ENCODE peak calls at places on chromosome 20, in eight cellular contexts. A is adrenal gland, L is fibroblast of lung, R is neuronal stem cell, V is adipocyte, Q is right cardiac atrium, I is heart right ventricle, N is heart left ventricle. D is an unnamed sample.

GRCh38 chr20:10466855-10467254 is 31.8 kb downstream of the SLX4IP start:
- DNase-seq in A (no peak), L (no peak), R (no peak), V (no peak), Q (no peak), I (no peak), N (no peak), D (no peak)

GRCh38 chr20:59013031-59013951 is 5.9 kb upstream of the TUBB1 start:
- DNase-seq in A (no peak), L (no peak), R (no peak), V (no peak), Q (no peak), I (no peak), N (no peak), D (no peak)

GRCh38 chr20:10696650-10697049 is 22.9 kb upstream of the JAG1 start:
- DNase-seq in A (no peak), L (no peak), R (no peak), V (no peak), Q (peak; percentile 37), I (no peak), N (no peak), D (no peak)

GRCh38 chr20:2145376-2145775 is 43.7 kb downstream of the STK35 start:
- DNase-seq in A (no peak), L (peak; percentile 48), R (no peak), V (no peak), Q (no peak), I (no peak), N (no peak), D (no peak)

GRCh38 chr20:39258253-39258652 is 296.1 kb downstream of the DHX35 start:
- DNase-seq in A (no peak), L (no peak), R (no peak), V (no peak), Q (no peak), I (no peak), N (no peak), D (no peak)

GRCh38 chr20:37903317-37904007 is 535 bp downstream of the VSTM2L start:
- DNase-seq in A (no peak), L (no peak), R (no peak), V (no peak), Q (no peak), I (no peak), N (no peak), D (no peak)

GRCh38 chr20:39903806-39904205 is 785.2 kb downstream of the MAFB start:
- DNase-seq in A (no peak), L (no peak), R (no peak), V (no peak), Q (no peak), I (no peak), N (no peak), D (no peak)

GRCh38 chr20:4451487-4451886 is 270.2 kb upstream of the PRND start:
- DNase-seq in A (no peak), L (no peak), R (no peak), V (no peak), Q (no peak), I (no peak), N (no peak), D (no peak)

GRCh38 chr20:15818651-15819071 is 754.6 kb downstream of the KIF16B start:
- DNase-seq in A (no peak), L (no peak), R (no peak), V (no peak), Q (no peak), I (no peak), N (no peak), D (no peak)

GRCh38 chr20:13543783-13544182 is 94.9 kb downstream of the TASP1 start:
- DNase-seq in A (no peak), L (no peak), R (no peak), V (no peak), Q (no peak), I (no peak), N (no peak), D (no peak)

GRCh38 chr20:50982372-50982771 is 23.8 kb downstream of the MOCS3 start:
- DNase-seq in A (no peak), L (peak; percentile 67), R (no peak), V (peak; percentile 71), Q (no peak), I (no peak), N (no peak), D (no peak)

GRCh38 chr20:45322952-45323383 is 14.9 kb upstream of the MATN4 start:
- DNase-seq in A (peak; percentile 67), L (peak; percentile 27), R (no peak), V (no peak), Q (no peak), I (no peak), N (peak; percentile 63), D (peak; percentile 98)

GRCh38 chr20:38355161-38356012 is 9.1 kb downstream of the LBP start:
- DNase-seq in A (no peak), L (no peak), R (no peak), V (no peak), Q (no peak), I (no peak), N (no peak), D (no peak)

GRCh38 chr20:4130404-4131189 is 115.2 kb upstream of the RNF24 start:
- DNase-seq in A (no peak), L (peak; percentile 81), R (no peak), V (peak; percentile 25), Q (no peak), I (no peak), N (no peak), D (no peak)

GRCh38 chr20:39605361-39605760 is 643.2 kb downstream of the DHX35 start:
- DNase-seq in A (no peak), L (no peak), R (no peak), V (no peak), Q (no peak), I (no peak), N (no peak), D (no peak)

GRCh38 chr20:15179426-15180190 is 842.2 kb upstream of the FLRT3 start:
- DNase-seq in A (no peak), L (no peak), R (no peak), V (no peak), Q (peak; percentile 57), I (no peak), N (no peak), D (no peak)

GRCh38 chr20:51333446-51333845 is 209.1 kb downstream of the NFATC2 start:
- DNase-seq in A (no peak), L (no peak), R (no peak), V (no peak), Q (no peak), I (no peak), N (no peak), D (no peak)

DNA sequence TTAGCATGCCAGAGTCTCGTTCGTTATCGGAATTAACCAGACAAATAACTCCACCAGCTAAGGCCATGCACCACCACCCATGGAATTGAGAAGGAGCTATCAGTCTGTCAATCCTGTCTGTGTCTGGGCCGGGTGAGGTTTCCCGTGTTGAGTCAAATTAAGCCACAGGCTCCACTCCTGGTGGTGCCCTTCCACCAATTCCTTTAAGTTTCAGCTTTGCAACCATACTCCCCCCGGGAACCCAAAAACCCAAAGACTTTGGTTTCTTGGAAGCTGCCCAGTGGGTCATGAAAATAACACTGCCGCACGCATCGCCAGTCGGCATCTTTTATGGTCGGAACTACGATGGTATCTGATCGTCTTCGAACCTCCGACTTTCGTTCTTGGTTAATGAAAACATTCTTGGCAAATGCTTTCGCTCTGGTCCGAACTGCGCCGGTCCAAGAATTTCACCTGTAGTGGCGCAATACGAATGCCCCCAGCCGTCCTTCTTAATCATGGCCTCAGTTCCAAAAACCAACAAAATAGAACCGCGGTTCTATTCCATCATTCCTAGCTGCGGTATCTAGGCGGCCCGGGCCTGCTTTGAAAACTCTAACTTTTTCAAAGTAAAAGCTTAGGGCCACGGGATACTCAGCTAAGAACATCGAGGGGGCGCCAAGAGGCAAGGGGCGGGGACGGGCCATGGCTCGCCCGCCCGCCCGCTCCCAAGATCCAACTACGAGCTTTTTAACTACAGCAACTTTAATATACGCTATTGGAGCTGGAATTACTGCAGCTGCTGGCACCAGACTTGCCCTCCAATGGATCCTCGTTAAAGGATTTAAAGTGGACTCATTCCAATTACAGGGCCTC is 1958.5 kb upstream of the DEFB115 start:
- DNase-seq in A (no peak), L (peak; percentile 6), R (no peak), V (no peak), Q (no peak), I (no peak), N (no peak), D (no peak)
- H3K9me3 ChIP-seq in A (no peaks in the 10 kb centered on the region), L (no peaks in the 10 kb centered on the region), R (no peaks in the 10 kb centered on the region), V (no peaks in the 10 kb centered on the region), Q (no peaks in the 10 kb centered on the region), I (peaks cover 21% of the 10 kb centered on the region), N (no peaks in the 10 kb centered on the region), D (no peaks in the 10 kb centered on the region)

GRCh38 chr20:36308986-36309385 is 2.8 kb downstream of the DLGAP4 start:
- DNase-seq in A (no peak), L (no peak), R (no peak), V (no peak), Q (no peak), I (no peak), N (no peak), D (no peak)
- H3K27me3 ChIP-seq in A (peaks cover 30% of the 10 kb centered on the region), L (peaks cover 35% of the 10 kb centered on the region), R (peaks cover 7% of the 10 kb centered on the region), V (peaks cover 88% of the 10 kb centered on the region), Q (no peaks in the 10 kb centered on the region), I (peaks cover 95% of the 10 kb centered on the region), N (peaks cover 39% of the 10 kb centered on the region), D (peaks cover 68% of the 10 kb centered on the region)

DNA sequence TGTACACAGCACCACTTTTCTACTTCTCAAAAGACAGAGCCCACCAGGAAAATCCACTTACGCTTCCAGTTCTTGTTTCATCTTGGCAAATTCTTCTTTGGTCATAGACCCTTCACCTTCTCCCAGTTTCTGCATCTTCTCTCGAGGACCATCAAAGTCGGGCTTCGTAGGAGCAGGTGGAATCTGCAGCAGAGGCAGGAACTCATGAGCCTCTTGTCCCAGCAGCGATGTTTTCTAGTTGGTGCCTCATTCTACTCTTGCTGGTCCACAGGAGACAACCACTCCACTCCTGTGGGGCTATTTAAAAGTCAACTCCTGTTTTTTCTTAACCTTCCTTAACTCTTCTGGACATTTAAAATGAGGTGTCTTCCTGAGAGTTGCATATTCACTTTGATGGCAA is 14.7 kb downstream of the SNX5 start:
- DNase-seq in A (no peak), L (no peak), R (no peak), V (no peak), Q (no peak), I (no peak), N (no peak), D (no peak)
- H3K4me1 ChIP-seq in A (peaks cover 17% of the 10 kb centered on the region), L (peaks cover 9% of the 10 kb centered on the region), R (no peaks in the 10 kb centered on the region), V (peaks cover 21% of the 10 kb centered on the region), Q (peaks cover 2% of the 10 kb centered on the region), I (peaks cover 17% of the 10 kb centered on the region), N (peaks cover 14% of the 10 kb centered on the region), D (peaks cover 20% of the 10 kb centered on the region)

GRCh38 chr20:63080811-63081210 is 74.0 kb upstream of the BHLHE23 start:
- DNase-seq in A (no peak), L (no peak), R (no peak), V (no peak), Q (no peak), I (no peak), N (no peak), D (no peak)

GRCh38 chr20:63080411-63080810 is 73.6 kb upstream of the BHLHE23 start:
- DNase-seq in A (peak; percentile 9), L (no peak), R (no peak), V (no peak), Q (peak; percentile 21), I (peak; percentile 1), N (no peak), D (no peak)

GRCh38 chr20:63081351-63081750 is 74.6 kb upstream of the BHLHE23 start:
- DNase-seq in A (peak; percentile 1), L (no peak), R (no peak), V (no peak), Q (no peak), I (no peak), N (no peak), D (no peak)

GRCh38 chr20:63081831-63082230 is 75.1 kb upstream of the BHLHE23 start:
- DNase-seq in A (no peak), L (no peak), R (no peak), V (no peak), Q (peak; percentile 6), I (no peak), N (no peak), D (no peak)

GRCh38 chr20:63079971-63080370 is 73.2 kb upstream of the BHLHE23 start:
- DNase-seq in A (peak; percentile 4), L (no peak), R (no peak), V (no peak), Q (no peak), I (no peak), N (no peak), D (no peak)
- H3K9me3 ChIP-seq in A (peaks cover 7% of the 10 kb centered on the region), L (no peaks in the 10 kb centered on the region), R (no peaks in the 10 kb centered on the region), V (peaks cover 41% of the 10 kb centered on the region), Q (peaks cover 2% of the 10 kb centered on the region), I (peaks cover 43% of the 10 kb centered on the region), N (no peaks in the 10 kb centered on the region), D (peaks cover 8% of the 10 kb centered on the region)

D was measured in gastrocnemius medialis.